ENCODE peak calls at places on chromosomes 6 and 20, in seven cellular contexts. One of them, this sample, is unnamed.

GRCh38 chr20:1335961-1336698 is 7.2 kb upstream of the SDCBP2 start:
- DNase-seq in GM10248: no peak
- DNase-seq in osteoblast: peak
- DNase-seq in fibroblast of the aortic adventitia: no peak
- DNase-seq in lower leg skin: no peak
- DNase-seq in AG09319: no peak
- DNase-seq in HCT116: no peak
- DNase-seq in this sample: no peak

GRCh38 chr6:111687652-111688051 is 82.0 kb upstream of the TRAF3IP2 start:
- DNase-seq in osteoblast: no peak
- DNase-seq in HCT116: no peak
- DNase-seq in AG09319: no peak
- DNase-seq in GM10248: no peak
- DNase-seq in lower leg skin: no peak
- DNase-seq in fibroblast of the aortic adventitia: no peak
- DNase-seq in this sample: no peak

GRCh38 chr6:41769376-41769775 is 10.3 kb downstream of the FRS3 start:
- DNase-seq in AG09319: no peak
- DNase-seq in osteoblast: no peak
- DNase-seq in fibroblast of the aortic adventitia: no peak
- DNase-seq in lower leg skin: no peak
- DNase-seq in HCT116: no peak
- DNase-seq in GM10248: no peak
- DNase-seq in this sample: no peak

GRCh38 chr6:48859562-48859961 is 603.5 kb downstream of the MMUT start:
- DNase-seq in GM10248: no peak
- DNase-seq in HCT116: no peak
- DNase-seq in osteoblast: no peak
- DNase-seq in AG09319: no peak
- DNase-seq in lower leg skin: no peak
- DNase-seq in fibroblast of the aortic adventitia: no peak
- DNase-seq in this sample: no peak

GRCh38 chr20:36847009-36847709 is 28.8 kb upstream of the TLDC2 start:
- DNase-seq in HCT116: no peak
- DNase-seq in AG09319: peak
- DNase-seq in osteoblast: peak
- DNase-seq in GM10248: no peak
- DNase-seq in fibroblast of the aortic adventitia: peak
- DNase-seq in lower leg skin: peak
- DNase-seq in this sample: no peak

GRCh38 chr6:134720353-134721094 is 229.4 kb downstream of the ALDH8A1 start:
- DNase-seq in HCT116: no peak
- DNase-seq in fibroblast of the aortic adventitia: peak
- DNase-seq in GM10248: no peak
- DNase-seq in osteoblast: no peak
- DNase-seq in AG09319: no peak
- DNase-seq in lower leg skin: no peak
- DNase-seq in this sample: no peak

GRCh38 chr6:169454204-169454871 is 200.7 kb upstream of the THBS2 start:
- DNase-seq in HCT116: no peak
- DNase-seq in fibroblast of the aortic adventitia: peak
- DNase-seq in GM10248: no peak
- DNase-seq in AG09319: peak
- DNase-seq in osteoblast: peak
- DNase-seq in lower leg skin: peak
- DNase-seq in this sample: no peak

GRCh38 chr6:157184202-157185015 is 138.9 kb downstream of the TMEM242 start:
- DNase-seq in AG09319: peak
- DNase-seq in osteoblast: peak
- DNase-seq in GM10248: peak
- DNase-seq in HCT116: peak
- DNase-seq in lower leg skin: peak
- DNase-seq in fibroblast of the aortic adventitia: peak
- DNase-seq in this sample: no peak

GRCh38 chr6:113664909-113665308 is 192.2 kb upstream of the MARCKS start:
- DNase-seq in osteoblast: peak
- DNase-seq in HCT116: no peak
- DNase-seq in AG09319: no peak
- DNase-seq in GM10248: no peak
- DNase-seq in fibroblast of the aortic adventitia: no peak
- DNase-seq in lower leg skin: no peak
- DNase-seq in this sample: no peak

GRCh38 chr6:138692058-138692977 is 81.3 kb upstream of the CCDC28A start:
- DNase-seq in osteoblast: peak
- DNase-seq in HCT116: no peak
- DNase-seq in AG09319: peak
- DNase-seq in fibroblast of the aortic adventitia: peak
- DNase-seq in GM10248: peak
- DNase-seq in lower leg skin: peak
- DNase-seq in this sample: peak

GRCh38 chr6:40274058-40274457 is 313.1 kb downstream of the LRFN2 start:
- DNase-seq in osteoblast: no peak
- DNase-seq in fibroblast of the aortic adventitia: no peak
- DNase-seq in HCT116: no peak
- DNase-seq in lower leg skin: no peak
- DNase-seq in AG09319: no peak
- DNase-seq in GM10248: no peak
- DNase-seq in this sample: no peak

GRCh38 chr6:170290306-170291128 is at the start of gene DLL1:
- DNase-seq in fibroblast of the aortic adventitia: peak
- DNase-seq in GM10248: peak
- DNase-seq in AG09319: no peak
- DNase-seq in HCT116: no peak
- DNase-seq in osteoblast: peak
- DNase-seq in lower leg skin: peak
- DNase-seq in this sample: no peak

GRCh38 chr20:5215592-5216304 is 88.9 kb downstream of the CDS2 start:
- DNase-seq in osteoblast: peak
- DNase-seq in lower leg skin: no peak
- DNase-seq in AG09319: peak
- DNase-seq in GM10248: no peak
- DNase-seq in fibroblast of the aortic adventitia: peak
- DNase-seq in HCT116: no peak
- DNase-seq in this sample: no peak

GRCh38 chr20:34886122-34886521 is 9.7 kb downstream of the ACSS2 start:
- DNase-seq in GM10248: no peak
- DNase-seq in fibroblast of the aortic adventitia: no peak
- DNase-seq in osteoblast: no peak
- DNase-seq in lower leg skin: no peak
- DNase-seq in HCT116: no peak
- DNase-seq in AG09319: no peak
- DNase-seq in this sample: no peak

GRCh38 chr6:105207524-105208269 is 27.9 kb upstream of the POPDC3 start:
- DNase-seq in fibroblast of the aortic adventitia: peak
- DNase-seq in lower leg skin: no peak
- DNase-seq in osteoblast: no peak
- DNase-seq in HCT116: no peak
- DNase-seq in AG09319: no peak
- DNase-seq in GM10248: no peak
- DNase-seq in this sample: no peak

GRCh38 chr6:119347466-119348307 is 1.9 kb downstream of the MAN1A1 start:
- DNase-seq in HCT116: no peak
- DNase-seq in osteoblast: no peak
- DNase-seq in AG09319: no peak
- DNase-seq in lower leg skin: peak
- DNase-seq in fibroblast of the aortic adventitia: peak
- DNase-seq in GM10248: peak
- DNase-seq in this sample: no peak

GRCh38 chr20:63385819-63386218 is 24.7 kb upstream of the CHRNA4 start:
- DNase-seq in GM10248: no peak
- DNase-seq in osteoblast: no peak
- DNase-seq in fibroblast of the aortic adventitia: no peak
- DNase-seq in HCT116: no peak
- DNase-seq in lower leg skin: no peak
- DNase-seq in AG09319: no peak
- DNase-seq in this sample: no peak

GRCh38 chr6:98787961-98788360 is 46.4 kb upstream of the POU3F2 start:
- DNase-seq in HCT116: no peak
- DNase-seq in fibroblast of the aortic adventitia: no peak
- DNase-seq in AG09319: no peak
- DNase-seq in lower leg skin: no peak
- DNase-seq in GM10248: no peak
- DNase-seq in osteoblast: no peak
- DNase-seq in this sample: no peak

GRCh38 chr6:44110966-44111365 is 16.3 kb downstream of the MRPL14 start:
- DNase-seq in HCT116: no peak
- DNase-seq in GM10248: no peak
- DNase-seq in lower leg skin: no peak
- DNase-seq in osteoblast: no peak
- DNase-seq in fibroblast of the aortic adventitia: no peak
- DNase-seq in AG09319: no peak
- DNase-seq in this sample: no peak

GRCh38 chr6:44110005-44110681 is 17.1 kb downstream of the MRPL14 start:
- DNase-seq in lower leg skin: no peak
- DNase-seq in HCT116: no peak
- DNase-seq in osteoblast: no peak
- DNase-seq in GM10248: no peak
- DNase-seq in fibroblast of the aortic adventitia: no peak
- DNase-seq in AG09319: no peak
- DNase-seq in this sample: no peak

GRCh38 chr6:44115866-44116265 is 11.4 kb downstream of the MRPL14 start:
- DNase-seq in AG09319: no peak
- DNase-seq in GM10248: no peak
- DNase-seq in lower leg skin: no peak
- DNase-seq in fibroblast of the aortic adventitia: no peak
- DNase-seq in HCT116: no peak
- DNase-seq in osteoblast: no peak
- DNase-seq in this sample: no peak

GRCh38 chr6:44111434-44112417 is 15.5 kb downstream of the MRPL14 start:
- DNase-seq in fibroblast of the aortic adventitia: no peak
- DNase-seq in osteoblast: no peak
- DNase-seq in GM10248: no peak
- DNase-seq in lower leg skin: no peak
- DNase-seq in HCT116: no peak
- DNase-seq in AG09319: no peak
- DNase-seq in this sample: no peak

GRCh38 chr6:44113396-44113795 is 13.9 kb downstream of the MRPL14 start:
- DNase-seq in AG09319: no peak
- DNase-seq in HCT116: no peak
- DNase-seq in lower leg skin: no peak
- DNase-seq in fibroblast of the aortic adventitia: no peak
- DNase-seq in osteoblast: no peak
- DNase-seq in GM10248: no peak
- DNase-seq in this sample: no peak
- TF ChIP-seq CTCF in AG09319: no peak
- TF ChIP-seq CTCF in HCT116: peak
- TF ChIP-seq CTCF in lower leg skin: no peak
- TF ChIP-seq CTCF in fibroblast of the aortic adventitia: peak
- TF ChIP-seq CTCF in osteoblast: peak
- TF ChIP-seq CTCF in GM10248: peak
- TF ChIP-seq CTCF in this sample: peak

GRCh38 chr6:34248727-34249468 is at the start of gene SMIM29:
- DNase-seq in lower leg skin: peak
- DNase-seq in osteoblast: peak
- DNase-seq in fibroblast of the aortic adventitia: peak
- DNase-seq in AG09319: peak
- DNase-seq in GM10248: peak
- DNase-seq in HCT116: peak
- DNase-seq in this sample: peak
- TF ChIP-seq CTCF in lower leg skin: no peak
- TF ChIP-seq CTCF in osteoblast: peak
- TF ChIP-seq CTCF in fibroblast of the aortic adventitia: peak
- TF ChIP-seq CTCF in AG09319: peak
- TF ChIP-seq CTCF in GM10248: peak
- TF ChIP-seq CTCF in HCT116: peak
- TF ChIP-seq CTCF in this sample: peak

DNA sequence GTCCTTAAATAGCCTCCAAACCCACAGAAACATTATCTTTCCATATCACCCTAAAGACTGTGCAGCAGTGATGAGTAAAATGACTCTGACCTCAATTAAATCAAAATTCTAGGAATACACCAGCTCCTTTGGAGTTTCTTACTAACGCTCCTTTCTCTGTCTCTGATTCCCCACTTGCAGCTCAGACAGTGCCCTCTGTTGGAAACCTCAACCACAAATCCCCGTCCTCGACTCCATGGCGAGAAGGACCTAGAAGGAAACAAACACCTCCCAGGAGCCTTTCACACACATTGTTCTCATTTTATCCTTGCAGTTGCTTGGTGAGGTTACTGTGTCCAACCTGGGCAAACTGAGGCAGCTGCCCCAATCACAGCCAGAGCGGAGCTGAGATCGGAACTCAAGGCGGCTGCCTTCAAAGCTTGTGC is 17.7 kb upstream of the PARD6B start:
- DNase-seq in HCT116: no peak
- DNase-seq in GM10248: no peak
- DNase-seq in osteoblast: no peak
- DNase-seq in fibroblast of the aortic adventitia: peak
- DNase-seq in AG09319: no peak
- DNase-seq in lower leg skin: no peak
- DNase-seq in this sample: no peak
- TF ChIP-seq CTCF in HCT116: peak
- TF ChIP-seq CTCF in GM10248: no peak
- TF ChIP-seq CTCF in osteoblast: peak
- TF ChIP-seq CTCF in fibroblast of the aortic adventitia: peak
- TF ChIP-seq CTCF in AG09319: peak
- TF ChIP-seq CTCF in lower leg skin: no peak
- TF ChIP-seq CTCF in this sample: peak

GRCh38 chr6:43494766-43495165 is 15.4 kb downstream of the LRRC73 start:
- DNase-seq in lower leg skin: no peak
- DNase-seq in fibroblast of the aortic adventitia: no peak
- DNase-seq in AG09319: no peak
- DNase-seq in GM10248: no peak
- DNase-seq in HCT116: no peak
- DNase-seq in osteoblast: peak
- DNase-seq in this sample: no peak

GRCh38 chr6:43496370-43497128 is 13.6 kb downstream of the LRRC73 start:
- DNase-seq in fibroblast of the aortic adventitia: peak
- DNase-seq in osteoblast: peak
- DNase-seq in AG09319: no peak
- DNase-seq in GM10248: no peak
- DNase-seq in HCT116: no peak
- DNase-seq in lower leg skin: peak
- DNase-seq in this sample: no peak

GRCh38 chr6:43494321-43494720 is 15.8 kb downstream of the LRRC73 start:
- DNase-seq in fibroblast of the aortic adventitia: no peak
- DNase-seq in osteoblast: no peak
- DNase-seq in HCT116: no peak
- DNase-seq in GM10248: no peak
- DNase-seq in AG09319: no peak
- DNase-seq in lower leg skin: no peak
- DNase-seq in this sample: no peak

GRCh38 chr6:43497129-43497396 is 13.1 kb downstream of the LRRC73 start:
- DNase-seq in HCT116: no peak
- DNase-seq in lower leg skin: no peak
- DNase-seq in GM10248: no peak
- DNase-seq in fibroblast of the aortic adventitia: no peak
- DNase-seq in AG09319: no peak
- DNase-seq in osteoblast: peak
- DNase-seq in this sample: no peak

DNA sequence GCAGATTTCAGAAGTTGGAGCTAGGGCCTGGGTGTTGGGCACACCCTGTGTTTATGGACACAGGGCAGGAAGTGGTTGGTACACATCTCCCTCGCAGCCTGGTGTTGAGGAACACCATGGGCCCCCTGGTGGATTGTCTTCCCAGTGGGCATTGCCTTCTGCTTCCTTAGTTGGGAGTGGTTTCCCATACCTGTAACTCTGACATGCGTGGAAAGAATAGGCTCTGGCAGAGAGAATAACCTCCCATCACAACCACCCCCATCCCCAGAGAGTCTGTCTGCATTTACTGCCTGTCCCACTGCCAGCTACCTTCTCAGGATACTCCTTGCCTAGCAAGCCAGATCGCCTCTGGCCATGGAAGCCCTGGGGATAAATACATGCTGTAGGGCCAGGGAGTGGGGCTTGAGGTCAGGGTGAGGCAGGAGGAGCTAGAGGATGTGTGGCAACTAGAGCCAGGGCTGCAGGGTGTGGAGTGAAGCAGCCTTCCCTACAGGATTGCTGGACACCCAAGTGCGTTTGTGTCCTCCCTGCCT is 14.7 kb downstream of the LRRC73 start:
- DNase-seq in lower leg skin: no peak
- DNase-seq in fibroblast of the aortic adventitia: no peak
- DNase-seq in GM10248: no peak
- DNase-seq in AG09319: no peak
- DNase-seq in HCT116: no peak
- DNase-seq in osteoblast: peak
- DNase-seq in this sample: no peak
- TF ChIP-seq CTCF in lower leg skin: no peak
- TF ChIP-seq CTCF in fibroblast of the aortic adventitia: peak
- TF ChIP-seq CTCF in GM10248: no peak
- TF ChIP-seq CTCF in AG09319: peak
- TF ChIP-seq CTCF in HCT116: peak
- TF ChIP-seq CTCF in osteoblast: peak
- TF ChIP-seq CTCF in this sample: peak

This sample was measured in type B pancreatic cell.